ENCODE peak calls at places on chromosomes 1 and 21, in four cellular contexts. G, J, X and A are unnamed samples.

GRCh38 chr1:936865-937264 is 13.1 kb downstream of the SAMD11 start:
- DNase-seq in G (no peak), J (no peak), X (no peak), A (no peak)

GRCh38 chr1:30111431-30111830 is 612.0 kb downstream of the MATN1 start:
- DNase-seq in G (peak; percentile 41), J (peak; percentile 65), X (peak; percentile 34), A (peak; percentile 68)

GRCh38 chr1:85940621-85941306 is 215.8 kb downstream of the COL24A1 start:
- DNase-seq in G (peak; percentile 59), J (no peak), X (no peak), A (no peak)

GRCh38 chr1:187991944-187992343 is 1163.2 kb downstream of the PLA2G4A start:
- DNase-seq in G (no peak), J (no peak), X (no peak), A (no peak)

GRCh38 chr1:179251675-179252074 is 22.2 kb upstream of the ABL2 start:
- DNase-seq in G (peak; percentile 67), J (no peak), X (no peak), A (peak; percentile 49)

GRCh38 chr1:109112056-109112651 is 1.8 kb upstream of the ELAPOR1 start:
- DNase-seq in G (peak; percentile 41), J (no peak), X (no peak), A (peak; percentile 43)

GRCh38 chr21:34986561-34987533 is 62.3 kb downstream of the RUNX1 start:
- DNase-seq in G (peak; percentile 81), J (peak; percentile 36), X (peak; percentile 15), A (peak; percentile 53)

GRCh38 chr1:198656500-198656932 is 17.7 kb downstream of the PTPRC start:
- DNase-seq in G (no peak), J (no peak), X (no peak), A (no peak)

GRCh38 chr1:163561570-163562295 is 240.0 kb downstream of the NUF2 start:
- DNase-seq in G (no peak), J (peak; percentile 66), X (peak; percentile 36), A (peak; percentile 97)

GRCh38 chr1:23864801-23865542 is 3.1 kb downstream of the FUCA1 start:
- DNase-seq in G (no peak), J (no peak), X (no peak), A (no peak)

GRCh38 chr21:46454634-46455390 is 3.9 kb upstream of the DIP2A start:
- DNase-seq in G (no peak), J (no peak), X (no peak), A (no peak)

GRCh38 chr1:85313888-85314696 is 37.7 kb upstream of the BCL10 start:
- DNase-seq in G (peak; percentile 96), J (no peak), X (no peak), A (peak; percentile 46)

GRCh38 chr1:206500046-206500445 is 7.3 kb upstream of the RASSF5 start:
- DNase-seq in G (no peak), J (no peak), X (no peak), A (no peak)

GRCh38 chr1:181135815-181136737 is 47.6 kb downstream of the IER5 start:
- DNase-seq in G (peak; percentile 94), J (no peak), X (no peak), A (no peak)

GRCh38 chr1:194281372-194281771 is 1095.0 kb upstream of the B3GALT2 start:
- DNase-seq in G (no peak), J (no peak), X (no peak), A (no peak)

GRCh38 chr1:194280463-194280862 is 1094.0 kb upstream of the B3GALT2 start:
- DNase-seq in G (no peak), J (no peak), X (no peak), A (peak; percentile 14)

GRCh38 chr1:194279975-194280374 is 1093.6 kb upstream of the B3GALT2 start:
- DNase-seq in G (no peak), J (no peak), X (no peak), A (no peak)

GRCh38 chr1:194273660-194274059 is 1087.2 kb upstream of the B3GALT2 start:
- DNase-seq in G (no peak), J (no peak), X (no peak), A (no peak)

GRCh38 chr1:194277927-194278326 is 1091.5 kb upstream of the B3GALT2 start:
- DNase-seq in G (no peak), J (no peak), X (no peak), A (no peak)
- H3K9ac ChIP-seq in G (no peak overlapping the region), J (no peak overlapping the region), X (no peak overlapping the region), A (no peak overlapping the region)

DNA sequence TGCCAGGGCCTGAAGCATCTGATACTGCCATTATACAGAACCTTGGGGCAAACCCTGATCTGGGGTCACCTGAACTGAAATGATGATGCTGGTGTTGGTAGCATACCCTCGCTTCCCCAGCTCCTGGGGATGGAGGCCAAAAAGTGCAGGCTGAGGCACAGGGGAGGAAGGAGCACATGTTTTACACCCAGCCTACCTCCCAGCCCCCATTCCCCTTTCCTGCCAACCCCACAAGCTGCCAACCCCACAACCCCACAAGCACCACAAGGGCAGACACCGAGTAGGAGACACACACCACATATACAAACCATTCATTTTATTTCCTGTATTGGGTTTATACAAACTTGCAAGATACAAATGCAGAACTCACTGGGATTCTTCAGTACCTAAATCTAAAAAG is 4.8 kb upstream of the GOLT1A start:
- DNase-seq in G (no peak), J (no peak), X (no peak), A (no peak)
- H3K56ac ChIP-seq in G (no peak overlapping the region), J (no peak overlapping the region), X (no peak overlapping the region), A (no peak overlapping the region)

GRCh38 chr1:111739984-111740765 is 980 bp upstream of the INKA2 start:
- DNase-seq in G (peak; percentile 52), J (peak; percentile 94), X (no peak), A (peak; percentile 93)
- H3K9ac ChIP-seq in G (peak overlapping the region; percentile 43), J (peak overlapping the region; percentile 15), X (peak overlapping the region; percentile 44), A (peak overlapping the region; percentile 69)

GRCh38 chr1:18816808-18817207 is 42.7 kb downstream of the TAS1R2 start:
- DNase-seq in G (no peak), J (no peak), X (no peak), A (peak; percentile 36)
- H3K56ac ChIP-seq in G (no peak overlapping the region), J (no peak overlapping the region), X (no peak overlapping the region), A (no peak overlapping the region)

DNA sequence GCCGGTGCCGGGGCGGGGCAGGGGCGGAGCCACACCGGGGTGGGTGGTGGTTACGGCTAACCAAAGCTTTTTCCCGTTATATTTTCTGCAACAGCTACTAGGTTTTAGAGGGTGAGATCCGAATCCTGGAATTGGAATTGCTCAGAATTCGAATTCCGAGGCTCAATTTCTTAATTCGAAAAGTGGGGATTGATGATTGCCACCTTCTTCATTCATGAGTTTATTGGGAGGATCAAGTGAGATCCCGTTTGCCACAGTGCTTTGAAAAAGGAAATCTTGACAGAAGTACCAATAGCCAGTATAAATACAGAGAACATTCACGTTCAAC is 207 bp upstream of the SVBP start:
- DNase-seq in G (no peak), J (no peak), X (no peak), A (no peak)
- H3K9ac ChIP-seq in G (peak overlapping the region; percentile 81), J (no peak overlapping the region), X (no peak overlapping the region), A (peak overlapping the region; percentile 62)

GRCh38 chr1:37726191-37726590 is 33.9 kb downstream of the CDCA8 start:
- DNase-seq in G (no peak), J (no peak), X (no peak), A (no peak)
- H3K56ac ChIP-seq in G (no peak overlapping the region), J (no peak overlapping the region), X (no peak overlapping the region), A (no peak overlapping the region)

GRCh38 chr1:247078315-247079140 is at the start of gene ZNF670:
- DNase-seq in G (peak; percentile 94), J (peak; percentile 98), X (peak; percentile 92), A (peak; percentile 99)

GRCh38 chr1:247077768-247078314 is 770 bp downstream of the ZNF670 start:
- DNase-seq in G (peak; percentile 5), J (no peak), X (no peak), A (no peak)

GRCh38 chr1:247079141-247079874 is 697 bp upstream of the ZNF670 start:
- DNase-seq in G (no peak), J (peak; percentile 55), X (no peak), A (peak; percentile 75)

GRCh38 chr1:247077234-247077633 is 1.4 kb downstream of the ZNF670 start:
- DNase-seq in G (peak; percentile 22), J (no peak), X (no peak), A (no peak)
- H3K9ac ChIP-seq in G (no peak overlapping the region), J (no peak overlapping the region), X (no peak overlapping the region), A (no peak overlapping the region)